ENCODE peak calls at places on chromosome 6, in eight cellular contexts. N is pancreas; T is CD4-positive, alpha-beta memory T cell; Z is GM10248; B is fibroblast of the conjunctiva; O is NT2/D1; U is GM06990; Q is HTR-8/SVneo. K is an unnamed sample.

GRCh38 chr6:2324166-2324953 is 79.0 kb upstream of the GMDS start:
- DNase-seq in N (no peak), T (no peak), Z (no peak), B (no peak), O (peak), U (no peak), Q (no peak), K (no peak)

GRCh38 chr6:156992396-156992795 is 215.2 kb downstream of the ARID1B start:
- DNase-seq in N (no peak), T (no peak), Z (no peak), B (no peak), O (no peak), U (no peak), Q (no peak), K (no peak)

GRCh38 chr6:125015152-125015551 is 52.9 kb downstream of the RNF217 start:
- DNase-seq in N (no peak), T (no peak), Z (no peak), B (no peak), O (no peak), U (no peak), Q (no peak), K (no peak)

GRCh38 chr6:141501616-141502015 is 631.1 kb upstream of the GJE1 start:
- DNase-seq in N (no peak), T (no peak), Z (no peak), B (no peak), O (peak), U (no peak), Q (no peak), K (no peak)

GRCh38 chr6:129860901-129861665 is at the start of gene TMEM244:
- DNase-seq in N (no peak), T (peak), Z (no peak), B (peak), O (no peak), U (no peak), Q (no peak), K (no peak)

GRCh38 chr6:39086294-39086693 is 28.7 kb downstream of the SAYSD1 start:
- DNase-seq in N (no peak), T (no peak), Z (peak), B (no peak), O (no peak), U (peak), Q (no peak), K (no peak)

GRCh38 chr6:31140643-31141042 is 1.8 kb upstream of the PSORS1C2 start:
- DNase-seq in N (no peak), T (no peak), Z (no peak), B (no peak), O (no peak), U (no peak), Q (no peak), K (no peak)

GRCh38 chr6:33757906-33758305 is 11.2 kb upstream of the IP6K3 start:
- DNase-seq in N (no peak), T (no peak), Z (no peak), B (no peak), O (no peak), U (no peak), Q (no peak), K (no peak)

GRCh38 chr6:158923801-158924498 is 76.1 kb downstream of the RSPH3 start:
- DNase-seq in N (no peak), T (no peak), Z (no peak), B (no peak), O (no peak), U (no peak), Q (no peak), K (no peak)

GRCh38 chr6:76992553-76992952 is 470.7 kb downstream of the HTR1B start:
- DNase-seq in N (no peak), T (no peak), Z (no peak), B (no peak), O (no peak), U (no peak), Q (no peak), K (no peak)

GRCh38 chr6:10991115-10991514 is 53.0 kb downstream of the ELOVL2 start:
- DNase-seq in N (no peak), T (no peak), Z (no peak), B (no peak), O (no peak), U (no peak), Q (no peak), K (no peak)

GRCh38 chr6:146103416-146104072 is 74.7 kb downstream of the GRM1 start:
- DNase-seq in N (no peak), T (no peak), Z (no peak), B (no peak), O (peak), U (no peak), Q (no peak), K (no peak)

GRCh38 chr6:168514216-168514615 is 73.2 kb downstream of the SMOC2 start:
- DNase-seq in N (no peak), T (no peak), Z (no peak), B (no peak), O (no peak), U (no peak), Q (no peak), K (peak)

GRCh38 chr6:20755631-20756030 is 221.4 kb downstream of the CDKAL1 start:
- DNase-seq in N (no peak), T (no peak), Z (no peak), B (no peak), O (no peak), U (no peak), Q (peak), K (no peak)

K was measured in ascending aorta.